ENCODE peak calls at places on chromosomes 2 and 18, in five cellular contexts. A is IMR-90, M is GM12891, T is HCT116, D is breast epithelium. H is an unnamed sample.

GRCh38 chr18:24778810-24779418 is 318.5 kb downstream of the HRH4 start:
- DNase-seq in A (no peak), T (no peak), D (no peak), M (no peak), H (no peak)

GRCh38 chr2:240917684-240918257 is 11.6 kb downstream of the CROCC2 start:
- DNase-seq in D (peak), T (no peak), A (no peak), M (no peak), H (no peak)

GRCh38 chr2:104606056-104606455 is 247.9 kb upstream of the POU3F3 start:
- DNase-seq in T (no peak), A (no peak), M (no peak), D (no peak), H (no peak)

GRCh38 chr2:223957092-223957851 is at the start of gene MRPL44:
- DNase-seq in T (peak), D (peak), M (peak), A (peak), H (peak)

GRCh38 chr2:49033394-49033793 is 120.9 kb downstream of the FSHR start:
- DNase-seq in T (no peak), D (no peak), M (no peak), A (no peak), H (no peak)

GRCh38 chr18:35501369-35501768 is 3.6 kb upstream of the INO80C start:
- DNase-seq in T (no peak), A (no peak), D (no peak), M (no peak), H (no peak)

GRCh38 chr2:202113571-202114142 is 40.6 kb downstream of the KIAA2012 start:
- DNase-seq in M (no peak), T (no peak), D (no peak), A (peak), H (peak)

GRCh38 chr18:55228191-55228590 is 268.9 kb upstream of the CCDC68 start:
- DNase-seq in A (peak), T (no peak), M (no peak), D (no peak), H (no peak)

GRCh38 chr2:120992791-120993555 is 257.3 kb downstream of the GLI2 start:
- DNase-seq in M (no peak), A (no peak), D (no peak), T (no peak), H (no peak)

GRCh38 chr2:143946436-143947385 is 573.2 kb downstream of the ZEB2 start:
- DNase-seq in T (no peak), D (no peak), M (no peak), A (no peak), H (no peak)

GRCh38 chr2:234446404-234447076 is 50.3 kb downstream of the ARL4C start:
- DNase-seq in M (no peak), T (no peak), D (no peak), A (no peak), H (peak)
- TF ChIP-seq POLR2A in M (no peak), T (no peak), D (no peak), A (no peak), H (peak)

GRCh38 chr2:186589733-186590537 is at the start of gene ITGAV:
- DNase-seq in M (peak), T (peak), D (peak), A (peak), H (peak)
- TF ChIP-seq POLR2A in M (peak), T (peak), D (peak), A (peak), H (peak)

DNA sequence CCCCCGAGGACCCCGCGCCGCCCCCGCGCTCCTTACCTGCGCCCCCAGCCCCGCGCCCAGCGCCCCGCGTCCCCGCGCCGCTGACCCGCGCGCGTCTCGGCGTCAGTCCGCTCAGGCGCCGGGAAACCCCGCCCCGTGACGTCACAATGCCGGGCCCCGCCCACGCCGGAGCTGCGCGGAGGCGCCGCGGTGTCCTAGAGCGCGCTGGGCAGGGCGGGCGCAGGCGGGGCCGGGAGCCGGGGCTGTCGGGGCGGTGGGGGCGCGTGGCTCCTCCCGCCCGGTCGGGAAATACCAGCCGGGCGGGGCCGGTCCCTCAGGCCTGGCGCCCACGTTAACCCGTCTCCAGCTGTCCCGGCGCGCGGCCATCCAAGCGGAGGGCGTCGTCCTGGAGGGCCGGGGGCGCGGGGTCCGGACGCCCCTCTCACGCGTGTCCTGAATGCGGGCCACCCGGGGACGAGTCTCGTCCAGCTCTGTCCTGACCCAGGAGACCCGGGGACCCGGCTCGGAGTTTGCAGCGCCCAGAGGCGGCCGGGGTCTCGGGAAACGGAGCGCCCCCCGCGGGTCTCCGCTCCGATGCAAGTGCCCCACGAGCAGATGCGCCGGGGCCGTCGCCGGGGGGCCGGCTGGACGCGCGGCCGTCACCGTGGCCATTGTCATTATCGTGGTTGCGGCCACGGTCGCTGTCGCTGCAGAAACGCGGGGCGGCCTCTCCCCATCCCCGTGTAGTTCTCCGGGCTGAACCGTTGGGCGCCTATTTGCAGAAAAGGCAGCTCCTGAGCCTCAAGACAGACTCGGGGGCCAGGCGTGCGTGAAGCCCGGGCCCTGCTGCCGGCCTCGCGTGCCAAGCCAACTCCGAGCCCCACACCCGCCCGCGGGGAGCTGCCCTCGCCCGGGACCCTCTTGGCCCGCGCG is at the start of gene SLC66A2:
- DNase-seq in M (peak), T (peak), A (peak), D (peak), H (peak)
- TF ChIP-seq POLR2A in M (no peak), T (no peak), A (peak), D (no peak), H (peak)

GRCh38 chr2:30221531-30221930 is 9.8 kb upstream of the LBH start:
- DNase-seq in T (no peak), M (no peak), A (no peak), D (no peak), H (peak)
- TF ChIP-seq POLR2A in T (no peak), M (no peak), A (no peak), D (no peak), H (no peak)

GRCh38 chr2:74863802-74864248 is 29.9 kb downstream of the HK2 start:
- DNase-seq in T (no peak), M (no peak), D (no peak), A (no peak), H (no peak)
- TF ChIP-seq POLR2A in T (no peak), M (no peak), D (no peak), A (no peak), H (no peak)

GRCh38 chr2:216774180-216774579 is 78.8 kb upstream of the IGFBP5 start:
- DNase-seq in A (no peak), M (no peak), D (no peak), T (no peak), H (no peak)

GRCh38 chr2:216774620-216775019 is 79.3 kb upstream of the IGFBP5 start:
- DNase-seq in M (no peak), T (no peak), A (peak), D (no peak), H (no peak)

GRCh38 chr2:216770050-216770449 is 74.7 kb upstream of the IGFBP5 start:
- DNase-seq in M (no peak), D (no peak), T (no peak), A (no peak), H (no peak)

GRCh38 chr2:216775043-216775453 is 79.7 kb upstream of the IGFBP5 start:
- DNase-seq in D (no peak), M (no peak), A (peak), T (peak), H (no peak)

DNA sequence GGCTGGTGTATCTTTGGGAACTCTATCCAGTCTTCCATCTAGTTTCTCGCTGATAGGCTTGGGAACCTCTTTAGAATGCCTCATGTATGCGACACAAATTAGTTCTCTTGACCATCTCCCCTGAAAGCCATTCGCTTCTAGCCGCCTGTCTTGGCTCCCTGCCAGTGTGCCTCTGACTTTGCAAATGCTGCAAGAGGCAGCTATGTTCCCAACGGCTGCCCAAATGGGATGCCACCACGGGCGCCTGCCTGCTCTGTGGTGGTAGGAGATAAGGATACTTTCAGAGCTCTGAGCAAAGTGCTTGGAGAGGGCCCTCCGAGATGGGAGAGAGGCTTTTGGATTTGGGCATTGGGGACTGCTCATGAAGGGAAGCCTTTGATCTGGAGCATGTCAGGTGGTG is 77.7 kb upstream of the IGFBP5 start:
- DNase-seq in D (no peak), T (no peak), A (no peak), M (no peak), H (no peak)
- TF ChIP-seq POLR2A in D (no peak), T (no peak), A (no peak), M (no peak), H (no peak)

DNA sequence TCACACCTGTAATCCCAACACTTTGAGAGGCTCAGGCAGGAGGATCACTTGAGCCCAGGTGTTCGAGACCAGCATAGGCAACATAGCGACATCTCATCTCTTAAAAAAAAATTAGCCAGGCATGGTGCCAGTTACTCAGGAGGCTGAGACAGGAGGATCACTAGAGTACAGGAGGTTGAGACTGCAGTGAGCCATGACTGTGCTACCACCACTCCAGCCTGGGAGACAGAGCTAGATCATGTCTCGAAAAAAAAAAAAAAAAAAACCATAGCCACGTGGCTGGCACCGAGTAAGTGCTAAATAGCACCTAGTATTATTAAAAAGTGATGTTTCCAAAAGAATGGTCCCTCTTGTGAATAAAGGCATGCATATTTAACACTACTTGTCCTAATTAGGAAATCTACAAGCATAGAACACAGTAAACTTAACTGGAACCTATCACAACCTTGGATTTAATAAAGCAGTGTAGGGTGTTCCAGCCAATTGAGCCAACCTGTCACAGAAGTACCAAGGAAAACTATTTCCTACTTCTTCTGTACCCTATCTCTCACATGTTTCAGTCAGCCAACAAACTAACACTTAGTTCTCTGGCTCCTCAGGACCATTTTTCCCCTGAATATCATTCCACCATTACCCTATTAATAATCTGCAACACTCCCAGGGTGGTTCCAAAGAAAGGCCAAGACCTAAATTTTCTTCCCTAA is 8.8 kb downstream of the RAB1A start:
- DNase-seq in A (no peak), M (no peak), T (no peak), D (no peak), H (no peak)
- TF ChIP-seq POLR2A in A (no peak), M (no peak), T (no peak), D (no peak), H (no peak)

DNA sequence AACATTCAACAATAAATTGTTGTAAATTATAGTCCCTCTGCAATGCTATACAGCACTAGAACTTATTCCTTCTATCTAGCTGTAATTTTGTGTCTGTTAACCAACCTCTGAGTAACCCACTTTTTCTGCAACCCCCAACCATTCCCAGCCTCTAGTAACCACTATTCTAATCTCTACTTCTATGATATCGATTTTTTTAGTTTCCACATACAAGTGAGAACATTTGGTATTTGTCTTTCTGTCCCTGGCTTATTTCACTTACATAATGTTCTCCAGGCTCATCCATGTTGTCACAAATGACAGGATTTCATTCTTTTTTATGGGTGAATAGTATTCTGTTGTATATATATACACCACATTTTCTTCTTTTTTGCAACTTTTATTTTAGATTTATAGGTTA is 147.6 kb downstream of the MAIP1 start:
- DNase-seq in M (no peak), T (no peak), A (no peak), D (no peak), H (no peak)
- TF ChIP-seq POLR2A in M (no peak), T (no peak), A (no peak), D (no peak), H (no peak)

GRCh38 chr2:27217173-27218121 is at the start of gene CAD:
- DNase-seq in M (peak), T (peak), A (peak), D (peak), H (peak)
- TF ChIP-seq POLR2A in M (peak), T (peak), A (peak), D (no peak), H (no peak)

H was measured in prostate gland.